ENCODE peak calls at places on chromosomes 11 and 22, in eight cellular contexts. One of them, this sample, is unnamed.

GRCh38 chr11:7020183-7020917 is at the start of the genes NLRP14 and ZNF214:
- DNase-seq in fibroblast of the aortic adventitia: peak; percentile 92
- DNase-seq in CD8-positive, alpha-beta T cell: no peak
- DNase-seq in AG10803: peak; percentile 92
- DNase-seq in AG09309: peak; percentile 72
- DNase-seq in AG04450: peak; percentile 83
- DNase-seq in cardiac muscle cell: peak; percentile 97
- DNase-seq in mucosa of descending colon: peak; percentile 99
- DNase-seq in this sample: peak; percentile 74

GRCh38 chr11:67997460-67997921 is 6.4 kb downstream of the UNC93B1 start:
- DNase-seq in fibroblast of the aortic adventitia: no peak
- DNase-seq in CD8-positive, alpha-beta T cell: no peak
- DNase-seq in AG10803: no peak
- DNase-seq in AG09309: no peak
- DNase-seq in AG04450: no peak
- DNase-seq in cardiac muscle cell: no peak
- DNase-seq in mucosa of descending colon: no peak
- DNase-seq in this sample: no peak

GRCh38 chr11:7571640-7572000 is 57.8 kb downstream of the PPFIBP2 start:
- DNase-seq in fibroblast of the aortic adventitia: peak; percentile 82
- DNase-seq in CD8-positive, alpha-beta T cell: no peak
- DNase-seq in AG10803: peak; percentile 66
- DNase-seq in AG09309: no peak
- DNase-seq in AG04450: peak; percentile 46
- DNase-seq in cardiac muscle cell: peak; percentile 77
- DNase-seq in mucosa of descending colon: peak; percentile 89
- DNase-seq in this sample: no peak

GRCh38 chr11:44565746-44566558 is 489 bp downstream of the CD82 start:
- DNase-seq in fibroblast of the aortic adventitia: no peak
- DNase-seq in CD8-positive, alpha-beta T cell: no peak
- DNase-seq in AG10803: no peak
- DNase-seq in AG09309: no peak
- DNase-seq in AG04450: no peak
- DNase-seq in cardiac muscle cell: no peak
- DNase-seq in mucosa of descending colon: no peak
- DNase-seq in this sample: no peak

GRCh38 chr11:75834728-75835127 is 19.7 kb downstream of the UVRAG start:
- DNase-seq in fibroblast of the aortic adventitia: no peak
- DNase-seq in CD8-positive, alpha-beta T cell: no peak
- DNase-seq in AG10803: no peak
- DNase-seq in AG09309: no peak
- DNase-seq in AG04450: no peak
- DNase-seq in cardiac muscle cell: no peak
- DNase-seq in mucosa of descending colon: no peak
- DNase-seq in this sample: no peak

GRCh38 chr11:27703453-27703852 is 3.2 kb upstream of the BDNF start:
- DNase-seq in fibroblast of the aortic adventitia: peak; percentile 76
- DNase-seq in CD8-positive, alpha-beta T cell: no peak
- DNase-seq in AG10803: peak; percentile 59
- DNase-seq in AG09309: no peak
- DNase-seq in AG04450: no peak
- DNase-seq in cardiac muscle cell: no peak
- DNase-seq in mucosa of descending colon: no peak
- DNase-seq in this sample: no peak

GRCh38 chr22:41565403-41566054 is 4.7 kb downstream of the CSDC2 start:
- DNase-seq in fibroblast of the aortic adventitia: peak; percentile 83
- DNase-seq in CD8-positive, alpha-beta T cell: no peak
- DNase-seq in AG10803: peak; percentile 70
- DNase-seq in AG09309: no peak
- DNase-seq in AG04450: peak; percentile 56
- DNase-seq in cardiac muscle cell: no peak
- DNase-seq in mucosa of descending colon: no peak
- DNase-seq in this sample: no peak

GRCh38 chr11:3146612-3147256 is 18.4 kb downstream of the OSBPL5 start:
- DNase-seq in fibroblast of the aortic adventitia: peak; percentile 61
- DNase-seq in CD8-positive, alpha-beta T cell: no peak
- DNase-seq in AG10803: peak; percentile 74
- DNase-seq in AG09309: no peak
- DNase-seq in AG04450: no peak
- DNase-seq in cardiac muscle cell: no peak
- DNase-seq in mucosa of descending colon: no peak
- DNase-seq in this sample: no peak

GRCh38 chr11:95695181-95695580 is 94.4 kb downstream of the FAM76B start:
- DNase-seq in fibroblast of the aortic adventitia: no peak
- DNase-seq in CD8-positive, alpha-beta T cell: no peak
- DNase-seq in AG10803: no peak
- DNase-seq in AG09309: no peak
- DNase-seq in AG04450: no peak
- DNase-seq in cardiac muscle cell: no peak
- DNase-seq in mucosa of descending colon: no peak
- DNase-seq in this sample: no peak

GRCh38 chr22:36331306-36331911 is 56.4 kb downstream of the MYH9 start:
- DNase-seq in fibroblast of the aortic adventitia: peak; percentile 78
- DNase-seq in CD8-positive, alpha-beta T cell: peak; percentile 75
- DNase-seq in AG10803: peak; percentile 90
- DNase-seq in AG09309: peak; percentile 73
- DNase-seq in AG04450: peak; percentile 89
- DNase-seq in cardiac muscle cell: peak; percentile 74
- DNase-seq in mucosa of descending colon: peak; percentile 72
- DNase-seq in this sample: peak; percentile 98

DNA sequence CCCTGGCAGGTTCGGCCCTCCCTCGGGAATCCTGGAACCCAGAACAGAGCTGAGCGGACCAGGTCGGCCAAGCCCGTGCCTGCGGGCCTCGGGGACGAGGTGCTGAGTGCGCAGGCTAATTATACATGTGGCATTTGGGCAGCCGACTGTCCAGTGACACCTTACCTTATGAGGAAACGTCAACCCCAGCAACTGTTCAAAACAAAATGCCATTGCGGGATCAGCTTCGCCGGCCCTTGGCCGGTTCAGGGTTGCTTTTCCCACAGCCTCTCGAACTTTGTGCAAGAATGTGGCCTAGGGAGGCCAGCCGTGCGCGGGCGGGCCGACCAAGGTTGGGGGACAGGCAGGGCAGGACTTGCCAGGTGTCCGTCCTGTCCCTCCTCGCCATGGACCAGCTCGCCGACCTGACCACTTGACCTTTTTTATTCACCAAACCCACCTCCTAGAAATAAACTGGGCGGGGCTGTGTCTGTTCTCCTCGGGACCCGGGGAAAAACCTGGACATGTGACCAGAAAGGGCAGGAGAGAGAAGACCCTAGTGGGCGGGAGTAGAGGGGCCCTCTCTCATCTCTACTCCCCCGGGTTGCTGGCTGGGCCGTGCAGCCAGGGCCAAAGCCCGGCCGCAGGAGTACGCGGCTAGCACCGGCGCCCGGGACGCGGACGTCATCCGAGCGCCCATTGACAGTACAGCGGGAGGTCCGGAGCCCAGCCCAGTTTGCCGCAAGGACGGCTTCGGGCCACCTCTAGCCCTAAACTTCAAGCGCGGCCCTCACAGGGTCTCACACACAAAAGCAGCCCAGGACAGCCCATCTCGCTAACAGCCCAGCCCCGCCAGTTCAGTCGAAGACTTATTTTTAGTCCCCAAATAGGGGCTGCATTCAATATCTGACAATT is 134.3 kb upstream of the C11orf58 start:
- DNase-seq in fibroblast of the aortic adventitia: no peak
- DNase-seq in CD8-positive, alpha-beta T cell: no peak
- DNase-seq in AG10803: no peak
- DNase-seq in AG09309: no peak
- DNase-seq in AG04450: no peak
- DNase-seq in cardiac muscle cell: peak; percentile 45
- DNase-seq in mucosa of descending colon: peak; percentile 37
- DNase-seq in this sample: no peak
- H3K4me3 ChIP-seq in fibroblast of the aortic adventitia: peak overlapping the region; percentile 60
- H3K4me3 ChIP-seq in CD8-positive, alpha-beta T cell: peak overlapping the region; percentile 38
- H3K4me3 ChIP-seq in AG10803: peak overlapping the region; percentile 50
- H3K4me3 ChIP-seq in AG09309: peak overlapping the region; percentile 53
- H3K4me3 ChIP-seq in AG04450: peak overlapping the region; percentile 65
- H3K4me3 ChIP-seq in cardiac muscle cell: peak overlapping the region; percentile 61
- H3K4me3 ChIP-seq in mucosa of descending colon: peak overlapping the region; percentile 32
- H3K4me3 ChIP-seq in this sample: peak overlapping the region; percentile 62

GRCh38 chr22:22789233-22789921 is 98.2 kb upstream of the IGLL5 start:
- DNase-seq in fibroblast of the aortic adventitia: no peak
- DNase-seq in CD8-positive, alpha-beta T cell: no peak
- DNase-seq in AG10803: no peak
- DNase-seq in AG09309: no peak
- DNase-seq in AG04450: no peak
- DNase-seq in cardiac muscle cell: no peak
- DNase-seq in mucosa of descending colon: no peak
- DNase-seq in this sample: no peak
- TF ChIP-seq CTCF in fibroblast of the aortic adventitia: no peak
- TF ChIP-seq CTCF in CD8-positive, alpha-beta T cell: no peak
- TF ChIP-seq CTCF in AG10803: no peak
- TF ChIP-seq CTCF in AG09309: no peak
- TF ChIP-seq CTCF in AG04450: no peak
- TF ChIP-seq CTCF in cardiac muscle cell: no peak
- TF ChIP-seq CTCF in mucosa of descending colon: no peak
- TF ChIP-seq CTCF in this sample: no peak

GRCh38 chr22:39524089-39524752 is 3.9 kb downstream of the ATF4 start:
- DNase-seq in fibroblast of the aortic adventitia: no peak
- DNase-seq in CD8-positive, alpha-beta T cell: no peak
- DNase-seq in AG10803: no peak
- DNase-seq in AG09309: no peak
- DNase-seq in AG04450: no peak
- DNase-seq in cardiac muscle cell: no peak
- DNase-seq in mucosa of descending colon: no peak
- DNase-seq in this sample: no peak
- H3K4me3 ChIP-seq in fibroblast of the aortic adventitia: no peak overlapping the region
- H3K4me3 ChIP-seq in CD8-positive, alpha-beta T cell: no peak overlapping the region
- H3K4me3 ChIP-seq in AG10803: no peak overlapping the region
- H3K4me3 ChIP-seq in AG09309: no peak overlapping the region
- H3K4me3 ChIP-seq in AG04450: no peak overlapping the region
- H3K4me3 ChIP-seq in cardiac muscle cell: no peak overlapping the region
- H3K4me3 ChIP-seq in mucosa of descending colon: no peak overlapping the region
- H3K4me3 ChIP-seq in this sample: no peak overlapping the region

DNA sequence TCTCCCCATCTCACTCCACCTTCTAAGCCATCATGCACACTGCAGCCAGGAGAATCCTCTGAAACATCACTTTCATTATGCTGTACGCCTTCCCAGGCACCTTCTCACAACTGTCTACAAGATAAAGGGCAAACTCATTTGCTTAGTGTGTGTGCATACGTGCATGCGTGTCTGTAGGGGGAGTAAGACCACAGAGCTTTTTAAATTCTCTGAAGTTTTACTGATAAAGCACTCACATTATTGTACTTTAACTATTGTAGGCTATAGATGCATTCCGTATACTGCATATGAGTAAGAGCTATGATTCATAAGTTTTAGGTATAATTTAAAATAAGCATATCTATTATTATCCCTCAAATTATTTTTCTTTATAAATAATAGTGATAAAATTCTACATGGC is 15.3 kb upstream of the ANKK1 start:
- DNase-seq in fibroblast of the aortic adventitia: peak; percentile 13
- DNase-seq in CD8-positive, alpha-beta T cell: no peak
- DNase-seq in AG10803: no peak
- DNase-seq in AG09309: no peak
- DNase-seq in AG04450: no peak
- DNase-seq in cardiac muscle cell: no peak
- DNase-seq in mucosa of descending colon: no peak
- DNase-seq in this sample: no peak
- TF ChIP-seq CTCF in fibroblast of the aortic adventitia: peak; percentile 30
- TF ChIP-seq CTCF in CD8-positive, alpha-beta T cell: no peak
- TF ChIP-seq CTCF in AG10803: no peak
- TF ChIP-seq CTCF in AG09309: no peak
- TF ChIP-seq CTCF in AG04450: peak; percentile 42
- TF ChIP-seq CTCF in cardiac muscle cell: peak; percentile 45
- TF ChIP-seq CTCF in mucosa of descending colon: no peak
- TF ChIP-seq CTCF in this sample: peak; percentile 7

This sample was measured in kidney epithelial cell.